ENCODE peak calls at places on chromosome 1, in five cellular contexts. One of them, this sample, is unnamed.

GRCh38 chr1:102107441-102107840 is 110.7 kb upstream of the OLFM3 start:
- DNase-seq in activated T-cell treated with anti-CD3 and anti-CD28 coated beads for 48 hours: no peak
- DNase-seq in kidney epithelial cell: no peak
- DNase-seq in lung microvascular endothelial cell: no peak
- DNase-seq in Karpas-422: no peak
- DNase-seq in this sample: no peak

GRCh38 chr1:198179556-198179981 is 22.8 kb downstream of the NEK7 start:
- DNase-seq in kidney epithelial cell: no peak
- DNase-seq in Karpas-422: peak
- DNase-seq in lung microvascular endothelial cell: no peak
- DNase-seq in activated T-cell treated with anti-CD3 and anti-CD28 coated beads for 48 hours: no peak
- DNase-seq in this sample: no peak

GRCh38 chr1:40267767-40268187 is 9.7 kb downstream of the ZMPSTE24 start:
- DNase-seq in kidney epithelial cell: no peak
- DNase-seq in activated T-cell treated with anti-CD3 and anti-CD28 coated beads for 48 hours: no peak
- DNase-seq in lung microvascular endothelial cell: peak
- DNase-seq in Karpas-422: no peak
- DNase-seq in this sample: no peak

GRCh38 chr1:207027221-207027777 is 5.3 kb downstream of the C1orf116 start:
- DNase-seq in activated T-cell treated with anti-CD3 and anti-CD28 coated beads for 48 hours: no peak
- DNase-seq in lung microvascular endothelial cell: no peak
- DNase-seq in Karpas-422: no peak
- DNase-seq in kidney epithelial cell: peak
- DNase-seq in this sample: no peak

GRCh38 chr1:9901148-9902059 is 8.7 kb downstream of the CTNNBIP1 start:
- DNase-seq in lung microvascular endothelial cell: no peak
- DNase-seq in Karpas-422: no peak
- DNase-seq in kidney epithelial cell: no peak
- DNase-seq in activated T-cell treated with anti-CD3 and anti-CD28 coated beads for 48 hours: no peak
- DNase-seq in this sample: no peak

GRCh38 chr1:232904566-232904965 is 45.8 kb upstream of the NTPCR start:
- DNase-seq in Karpas-422: no peak
- DNase-seq in activated T-cell treated with anti-CD3 and anti-CD28 coated beads for 48 hours: no peak
- DNase-seq in lung microvascular endothelial cell: no peak
- DNase-seq in kidney epithelial cell: peak
- DNase-seq in this sample: no peak

GRCh38 chr1:89739013-89739843 is 81.6 kb upstream of the LRRC8D start:
- DNase-seq in Karpas-422: no peak
- DNase-seq in activated T-cell treated with anti-CD3 and anti-CD28 coated beads for 48 hours: peak
- DNase-seq in kidney epithelial cell: no peak
- DNase-seq in lung microvascular endothelial cell: no peak
- DNase-seq in this sample: peak

GRCh38 chr1:203120325-203121138 is 7.0 kb upstream of the ADORA1 start:
- DNase-seq in kidney epithelial cell: no peak
- DNase-seq in activated T-cell treated with anti-CD3 and anti-CD28 coated beads for 48 hours: no peak
- DNase-seq in Karpas-422: no peak
- DNase-seq in lung microvascular endothelial cell: no peak
- DNase-seq in this sample: no peak

GRCh38 chr1:24393892-24394291 is 19.7 kb downstream of the STPG1 start:
- DNase-seq in kidney epithelial cell: no peak
- DNase-seq in Karpas-422: no peak
- DNase-seq in activated T-cell treated with anti-CD3 and anti-CD28 coated beads for 48 hours: no peak
- DNase-seq in lung microvascular endothelial cell: no peak
- DNase-seq in this sample: no peak

GRCh38 chr1:244322181-244322580 is 129.5 kb downstream of the ADSS2 start:
- DNase-seq in activated T-cell treated with anti-CD3 and anti-CD28 coated beads for 48 hours: no peak
- DNase-seq in kidney epithelial cell: no peak
- DNase-seq in Karpas-422: no peak
- DNase-seq in lung microvascular endothelial cell: no peak
- DNase-seq in this sample: no peak